ENCODE peak calls at places on chromosomes 2 and 18, in ten cellular contexts. G, J, S, L, H, U, T, I, P and O are unnamed samples. For H3K36me3, the result is how much of the 10 kb centered on the place peaks cover.

GRCh38 chr2:148993336-148993735 is 45.2 kb upstream of the LYPD6B start:
- DNase-seq in G (no peak), J (no peak), S (no peak), L (no peak), H (no peak), U (no peak), T (no peak), I (no peak), P (no peak), O (no peak)

GRCh38 chr2:219576505-219577388 is 4.6 kb downstream of the INHA start:
- DNase-seq in G (no peak), J (no peak), S (no peak), L (peak), H (no peak), U (no peak), T (no peak), I (peak), P (peak), O (no peak)

GRCh38 chr2:158756976-158757375 is 38.1 kb upstream of the DAPL1 start:
- DNase-seq in G (no peak), J (no peak), S (no peak), L (no peak), H (no peak), U (no peak), T (no peak), I (peak), P (no peak), O (no peak)

GRCh38 chr2:71454221-71455010 is 1.1 kb downstream of the DYSF start:
- DNase-seq in G (no peak), J (no peak), S (peak), L (no peak), H (no peak), U (no peak), T (no peak), I (no peak), P (no peak), O (no peak)

GRCh38 chr18:24128700-24129099 is 10.2 kb upstream of the CABYR start:
- DNase-seq in G (no peak), J (no peak), S (no peak), L (no peak), H (no peak), U (no peak), T (no peak), I (peak), P (no peak), O (no peak)

GRCh38 chr2:10834300-10834699 is 21.7 kb upstream of the PDIA6 start:
- DNase-seq in G (no peak), J (no peak), S (no peak), L (no peak), H (no peak), U (no peak), T (no peak), I (peak), P (no peak), O (no peak)

GRCh38 chr2:43059183-43059897 is 167.1 kb downstream of the ZFP36L2 start:
- DNase-seq in G (no peak), J (no peak), S (peak), L (peak), H (peak), U (no peak), T (no peak), I (peak), P (no peak), O (peak)

GRCh38 chr2:54589340-54590215 is 133.5 kb downstream of the SPTBN1 start:
- DNase-seq in G (no peak), J (peak), S (no peak), L (no peak), H (no peak), U (no peak), T (no peak), I (no peak), P (no peak), O (no peak)

GRCh38 chr18:57542126-57542525 is 44.4 kb downstream of the FECH start:
- DNase-seq in G (no peak), J (no peak), S (no peak), L (no peak), H (no peak), U (no peak), T (no peak), I (peak), P (no peak), O (no peak)
- TF ChIP-seq CTCF in G (no peak), J (no peak), S (no peak), L (no peak), H (no peak), U (no peak), T (no peak), I (no peak), P (no peak), O (no peak)

GRCh38 chr2:127705281-127706065 is 4.2 kb downstream of the SFT2D3 start:
- DNase-seq in G (no peak), J (no peak), S (no peak), L (no peak), H (no peak), U (no peak), T (no peak), I (no peak), P (no peak), O (no peak)
- H3K36me3 ChIP-seq in G (under half), J (half or more), S (under half), L (under half), H (under half), U (under half), T (under half), I (under half), P (half or more), O (under half)

GRCh38 chr2:5145053-5145452 is 547.1 kb upstream of the SOX11 start:
- DNase-seq in G (no peak), J (no peak), S (no peak), L (no peak), H (no peak), U (no peak), T (no peak), I (no peak), P (no peak), O (no peak)

GRCh38 chr2:5144159-5144558 is 548.0 kb upstream of the SOX11 start:
- DNase-seq in G (no peak), J (no peak), S (no peak), L (no peak), H (no peak), U (no peak), T (no peak), I (no peak), P (no peak), O (no peak)

GRCh38 chr2:5145801-5146200 is 546.4 kb upstream of the SOX11 start:
- DNase-seq in G (no peak), J (no peak), S (no peak), L (no peak), H (no peak), U (no peak), T (no peak), I (no peak), P (no peak), O (no peak)

DNA sequence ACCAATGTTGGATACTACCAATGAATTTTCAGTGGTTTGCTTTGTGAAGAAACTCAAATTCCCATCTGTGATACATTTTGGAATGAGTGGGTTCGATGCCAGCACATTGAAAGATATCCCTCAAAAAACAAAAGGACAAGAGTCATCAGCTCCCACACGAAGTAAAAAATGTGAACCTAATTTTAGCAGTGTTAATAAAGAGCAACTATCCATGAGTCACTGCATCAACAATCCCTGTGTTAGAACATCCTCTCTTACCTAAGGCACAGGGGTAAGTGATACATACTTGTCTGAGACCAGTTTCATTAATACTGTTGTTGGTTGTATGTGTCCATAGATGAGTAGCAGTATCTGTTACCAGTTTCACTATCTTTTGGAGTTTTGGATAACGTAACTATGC is 551.8 kb upstream of the SOX11 start:
- DNase-seq in G (no peak), J (no peak), S (no peak), L (no peak), H (no peak), U (no peak), T (no peak), I (peak), P (no peak), O (no peak)
- TF ChIP-seq CTCF in G (no peak), J (no peak), S (no peak), L (no peak), H (no peak), U (no peak), T (no peak), I (no peak), P (no peak), O (no peak)

DNA sequence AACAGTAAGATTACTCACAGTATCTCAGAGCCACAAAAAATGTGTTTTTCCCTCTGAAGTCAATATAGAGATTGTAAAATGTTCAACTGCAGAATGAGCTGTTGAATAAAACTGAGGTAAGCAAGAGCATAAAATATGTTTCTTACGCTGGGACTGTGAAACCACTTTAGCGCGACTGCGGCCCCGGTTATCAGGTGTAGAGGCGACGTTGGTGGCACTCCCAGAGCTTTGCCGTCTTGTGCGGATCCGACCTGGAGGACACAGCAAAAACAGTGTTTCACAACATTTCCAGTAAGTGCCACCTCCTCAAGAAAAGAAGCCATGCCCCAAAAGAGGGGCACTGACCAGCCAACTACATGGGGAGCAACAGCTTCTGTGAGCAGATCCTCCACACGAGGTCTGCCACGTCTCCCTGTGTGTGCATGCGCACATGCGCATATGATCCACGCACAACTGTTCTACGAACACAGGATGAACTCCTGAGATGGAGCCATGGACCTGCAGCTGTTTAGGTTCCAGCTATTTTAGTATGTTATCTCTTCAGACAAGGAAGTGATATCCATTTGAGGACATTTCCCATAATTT is 100.7 kb upstream of the RNU4ATAC start:
- DNase-seq in G (no peak), J (no peak), S (no peak), L (no peak), H (no peak), U (no peak), T (no peak), I (no peak), P (no peak), O (no peak)
- H3K36me3 ChIP-seq in G (under half), J (under half), S (half or more), L (under half), H (half or more), U (under half), T (under half), I (under half), P (under half), O (under half)

GRCh38 chr18:32958746-32959145 is 185.9 kb upstream of the KLHL14 start:
- DNase-seq in G (no peak), J (no peak), S (no peak), L (no peak), H (no peak), U (no peak), T (no peak), I (no peak), P (no peak), O (no peak)

DNA sequence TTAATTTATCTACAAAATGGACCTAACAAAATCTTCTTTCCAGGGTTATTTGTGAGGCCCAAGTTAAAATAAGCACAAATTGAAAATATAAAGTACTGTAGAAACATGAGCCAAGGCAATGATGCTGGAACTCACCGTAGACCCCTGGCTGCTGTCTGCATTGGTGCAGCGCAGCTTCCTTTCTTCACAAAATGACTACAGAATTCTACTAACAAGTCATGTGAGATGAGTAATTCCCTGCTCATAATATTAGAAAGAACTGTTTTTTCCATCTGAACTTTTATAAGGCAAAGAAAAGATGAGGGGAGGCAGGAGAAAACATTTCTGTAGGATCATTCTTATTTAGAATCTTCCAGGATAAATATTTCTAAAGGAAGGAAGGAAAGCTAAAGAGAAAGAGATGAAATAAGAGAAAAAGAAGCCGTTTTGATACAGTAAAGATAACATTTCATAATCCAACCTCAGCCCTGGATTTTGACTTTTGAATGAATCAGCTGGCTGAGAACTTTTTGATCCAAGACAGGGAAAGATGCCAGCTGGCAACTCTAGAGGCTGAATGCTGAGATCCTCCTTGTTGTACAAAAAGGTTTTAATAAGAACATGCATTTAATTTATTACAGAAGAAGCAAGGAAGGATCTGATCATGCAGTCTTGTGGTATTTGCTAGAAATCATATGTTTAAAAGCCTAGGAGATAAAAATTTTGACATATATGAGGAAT is 183.9 kb upstream of the KLHL14 start:
- DNase-seq in G (no peak), J (peak), S (no peak), L (no peak), H (no peak), U (no peak), T (no peak), I (peak), P (no peak), O (no peak)
- TF ChIP-seq CTCF in G (no peak), J (peak), S (no peak), L (no peak), H (no peak), U (no peak), T (no peak), I (peak), P (peak), O (no peak)